ENCODE peak calls at places on chromosomes 12 and 14, in nine cellular contexts. L, C, K, B, X, E, A, V and U are unnamed samples.

GRCh38 chr14:84465890-84466289 is 1064.1 kb upstream of the FLRT2 start:
- DNase-seq in K (no peak), B (no peak), E (no peak), A (no peak), X (peak; percentile 28), L (no peak), V (no peak), C (no peak), U (no peak)

GRCh38 chr12:127600211-127600610 is 666.8 kb upstream of the TMEM132C start:
- DNase-seq in K (no peak), V (no peak), C (peak; percentile 20), A (no peak), E (no peak), B (no peak), X (no peak), L (no peak), U (peak; percentile 5)

GRCh38 chr12:82996168-82996812 is 309.6 kb downstream of the TMTC2 start:
- DNase-seq in K (no peak), X (peak; percentile 18), V (no peak), A (no peak), B (no peak), E (no peak), C (no peak), L (no peak), U (no peak)

GRCh38 chr14:71050227-71050823 is 143.1 kb downstream of the PCNX1 start:
- DNase-seq in A (no peak), C (no peak), L (no peak), B (no peak), E (no peak), X (no peak), K (no peak), V (peak; percentile 20), U (peak; percentile 15)

GRCh38 chr12:59408431-59408830 is 187.4 kb upstream of the SLC16A7 start:
- DNase-seq in A (no peak), V (peak; percentile 26), E (no peak), L (peak; percentile 2), C (no peak), B (no peak), X (no peak), K (no peak), U (peak; percentile 3)

GRCh38 chr12:19105468-19105867 is 24.1 kb upstream of the PLEKHA5 start:
- DNase-seq in E (no peak), L (no peak), K (no peak), B (no peak), X (no peak), C (no peak), V (no peak), A (no peak), U (no peak)

GRCh38 chr12:105773501-105773900 is 365.3 kb downstream of the NUAK1 start:
- DNase-seq in K (no peak), X (no peak), L (no peak), V (no peak), A (no peak), E (no peak), C (no peak), B (no peak), U (no peak)

GRCh38 chr12:25526778-25527177 is 26.3 kb downstream of the LMNTD1 start:
- DNase-seq in C (no peak), X (no peak), K (no peak), E (no peak), V (peak; percentile 33), B (no peak), L (no peak), A (no peak), U (no peak)

GRCh38 chr14:54475187-54475881 is 13.4 kb downstream of the GMFB start:
- DNase-seq in C (no peak), L (no peak), B (no peak), V (peak; percentile 21), K (no peak), X (no peak), E (no peak), A (no peak), U (no peak)

GRCh38 chr12:121430821-121431415 is 31.0 kb downstream of the RNF34 start:
- DNase-seq in E (no peak), B (no peak), K (no peak), A (no peak), L (no peak), V (no peak), C (no peak), X (no peak), U (no peak)

GRCh38 chr12:77845831-77846230 is 15.1 kb downstream of the NAV3 start:
- DNase-seq in C (no peak), B (no peak), K (no peak), V (peak; percentile 44), A (no peak), X (no peak), L (no peak), E (no peak), U (peak; percentile 41)

DNA sequence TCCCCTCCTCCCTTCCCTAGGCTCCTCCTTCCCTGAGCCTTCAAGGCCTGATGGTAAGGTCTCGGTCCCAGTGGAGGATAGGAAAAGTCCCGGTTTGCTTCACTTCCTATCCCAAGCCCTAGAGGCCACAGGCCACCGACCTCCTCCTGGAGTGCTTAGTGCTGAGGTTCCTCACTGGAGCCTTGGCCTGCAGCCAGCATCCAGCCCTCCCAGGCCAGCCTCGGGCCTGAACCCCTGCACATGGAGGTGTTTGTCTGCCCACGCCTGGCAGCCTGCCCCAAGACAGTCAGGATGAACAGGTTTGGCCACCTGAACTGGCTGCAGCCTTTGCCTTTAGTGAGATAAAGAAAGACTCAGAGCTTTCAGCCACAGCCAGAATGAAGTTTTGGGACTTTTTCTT is 15.8 kb upstream of the KRT7 start:
- DNase-seq in A (peak; percentile 30), B (peak; percentile 85), V (no peak), L (peak; percentile 97), K (peak; percentile 91), C (no peak), X (peak; percentile 54), E (peak; percentile 44), U (peak; percentile 72)
- H3K27ac ChIP-seq in A (peak overlapping the region; percentile 51), B (peak overlapping the region; percentile 40), V (no peak overlapping the region), L (peak overlapping the region; percentile 85), K (peak overlapping the region; percentile 77), C (no peak overlapping the region), X (no peak overlapping the region), E (no peak overlapping the region), U (peak overlapping the region; percentile 78)

GRCh38 chr12:96578526-96579125 is 89.2 kb downstream of the CFAP54 start:
- DNase-seq in C (peak; percentile 77), V (peak; percentile 64), K (peak; percentile 10), X (peak; percentile 70), A (no peak), L (no peak), E (no peak), B (no peak), U (peak; percentile 62)
- H3K27ac ChIP-seq in C (no peak overlapping the region), V (no peak overlapping the region), K (no peak overlapping the region), X (peak overlapping the region; percentile 38), A (no peak overlapping the region), L (no peak overlapping the region), E (no peak overlapping the region), B (no peak overlapping the region), U (no peak overlapping the region)

DNA sequence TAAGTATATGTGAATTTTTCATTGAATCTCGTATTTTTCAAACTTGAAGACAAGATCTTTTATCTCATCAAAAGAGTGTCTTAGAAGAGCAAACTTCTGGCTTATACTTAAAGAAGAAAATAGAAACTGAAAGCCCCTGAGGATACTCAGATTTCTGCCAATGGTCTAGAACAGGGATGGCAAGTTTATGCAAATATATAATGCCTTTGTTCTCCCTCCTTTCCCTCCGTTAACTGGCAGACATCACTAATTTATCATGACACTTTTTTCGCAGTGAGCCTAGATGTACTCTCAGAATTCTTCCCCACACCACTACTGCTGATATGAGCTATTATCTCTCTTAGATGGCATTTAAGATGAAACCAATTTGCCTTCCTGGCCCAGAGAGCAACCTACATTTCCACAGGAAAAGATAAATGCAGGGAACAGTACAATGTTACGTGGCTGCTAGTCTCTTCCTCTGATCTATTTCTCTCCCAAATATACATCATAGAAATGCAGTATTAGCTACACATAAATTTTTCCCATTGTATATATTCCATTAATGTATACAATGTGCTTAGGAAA is 40.0 kb upstream of the DAAM1 start:
- DNase-seq in C (no peak), L (no peak), B (no peak), E (no peak), K (no peak), A (no peak), V (no peak), X (no peak), U (no peak)
- H3K27ac ChIP-seq in C (no peak overlapping the region), L (no peak overlapping the region), B (no peak overlapping the region), E (no peak overlapping the region), K (no peak overlapping the region), A (no peak overlapping the region), V (no peak overlapping the region), X (no peak overlapping the region), U (no peak overlapping the region)

DNA sequence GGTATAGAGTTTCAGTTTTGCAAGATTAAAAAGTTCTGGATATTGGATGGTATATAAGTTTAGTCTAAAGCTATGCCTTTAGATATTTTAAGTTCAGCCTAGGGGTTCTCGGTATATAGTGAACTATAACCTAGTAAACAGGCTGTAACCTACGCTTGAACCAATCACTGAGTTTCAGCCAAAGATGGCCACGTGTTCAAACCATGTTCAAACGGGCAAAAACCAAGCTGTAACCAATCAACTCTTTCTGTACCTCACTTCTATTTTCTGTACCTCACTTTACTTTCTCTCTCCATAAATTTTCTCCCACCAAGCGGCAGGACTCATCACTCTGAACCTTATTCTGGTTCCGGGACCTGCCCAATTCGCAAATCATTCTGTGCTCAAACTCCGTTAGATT is 1.4 kb downstream of the TMBIM4 start:
- DNase-seq in E (no peak), V (no peak), X (no peak), C (no peak), A (no peak), B (no peak), K (no peak), L (no peak), U (no peak)
- H3K27ac ChIP-seq in E (peak overlapping the region; percentile 100), V (peak overlapping the region; percentile 31), X (peak overlapping the region; percentile 99), C (peak overlapping the region; percentile 89), A (peak overlapping the region; percentile 94), B (peak overlapping the region; percentile 100), K (peak overlapping the region; percentile 92), L (peak overlapping the region; percentile 87), U (no peak overlapping the region)

DNA sequence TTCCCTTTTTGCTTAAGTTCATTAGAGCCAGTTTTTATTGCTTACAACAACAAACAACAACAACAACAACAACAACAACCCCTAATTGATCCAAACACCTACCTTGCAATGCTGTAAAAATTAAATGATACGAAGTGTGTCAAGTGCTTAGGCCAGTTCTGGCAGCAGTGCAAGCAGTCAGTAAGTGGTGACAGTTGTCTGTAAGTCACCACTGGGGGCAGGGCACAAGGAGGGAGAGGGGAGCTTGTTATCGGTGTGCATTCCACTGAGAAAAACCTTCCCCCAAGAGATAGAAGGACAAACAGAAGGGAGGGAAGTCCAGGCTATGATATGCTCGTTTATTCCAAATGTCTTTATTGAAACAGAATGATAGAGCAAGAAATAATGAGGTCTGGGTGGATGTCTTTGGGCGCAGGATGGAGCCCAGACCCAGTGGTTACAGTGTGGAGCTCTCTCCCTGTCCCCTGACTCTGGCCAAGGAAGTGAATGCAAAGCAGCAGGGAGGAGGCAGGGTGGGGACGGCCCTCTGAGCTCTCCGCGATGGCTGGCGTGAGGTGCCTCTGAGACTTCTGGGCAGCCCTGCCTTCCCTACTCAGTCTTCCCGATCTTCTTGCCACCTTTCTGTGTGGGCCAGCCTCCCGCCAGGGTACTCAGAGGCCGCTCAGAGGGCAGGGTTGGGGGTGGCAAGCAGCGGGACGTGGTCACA is 6.5 kb downstream of the SLC22A17 start:
- DNase-seq in B (no peak), V (no peak), L (no peak), X (no peak), C (peak; percentile 36), K (no peak), E (no peak), A (no peak), U (no peak)
- H3K27ac ChIP-seq in B (no peak overlapping the region), V (no peak overlapping the region), L (no peak overlapping the region), X (no peak overlapping the region), C (no peak overlapping the region), K (no peak overlapping the region), E (no peak overlapping the region), A (no peak overlapping the region), U (no peak overlapping the region)

GRCh38 chr12:12503384-12504078 is 59.1 kb downstream of the DUSP16 start:
- DNase-seq in L (no peak), E (no peak), V (no peak), B (no peak), K (no peak), C (peak; percentile 8), A (no peak), X (no peak), U (no peak)
- H3K27ac ChIP-seq in L (no peak overlapping the region), E (no peak overlapping the region), V (no peak overlapping the region), B (no peak overlapping the region), K (no peak overlapping the region), C (no peak overlapping the region), A (no peak overlapping the region), X (no peak overlapping the region), U (no peak overlapping the region)